ENCODE peak calls at places on chromosome 9, in eight cellular contexts. Q is upper lobe of left lung, Z is Panc1, E is transverse colon, I is heart left ventricle, C is brain microvascular endothelial cell, N is tibial artery, B is OCI-LY7. H is an unnamed sample.

GRCh38 chr9:131393622-131394463 is at the start of gene PRRC2B:
- DNase-seq in Q (peak; percentile 87), Z (no peak), E (peak; percentile 89), I (peak; percentile 94), C (peak; percentile 57), N (peak; percentile 75), B (peak; percentile 87), H (no peak)

GRCh38 chr9:128254855-128255759 is 20.7 kb downstream of the GOLGA2 start:
- DNase-seq in Q (peak; percentile 48), Z (peak; percentile 22), E (peak; percentile 59), I (peak; percentile 82), C (peak; percentile 24), N (peak; percentile 73), B (peak; percentile 64), H (no peak)

GRCh38 chr9:127248241-127248640 is 16.3 kb upstream of the GARNL3 start:
- DNase-seq in Q (no peak), Z (no peak), E (no peak), I (no peak), C (no peak), N (no peak), B (no peak), H (no peak)

GRCh38 chr9:8484563-8484962 is 685.0 kb upstream of the DMAC1 start:
- DNase-seq in Q (no peak), Z (no peak), E (no peak), I (no peak), C (no peak), N (no peak), B (no peak), H (no peak)

GRCh38 chr9:20041717-20042116 is 252.9 kb upstream of the SLC24A2 start:
- DNase-seq in Q (no peak), Z (no peak), E (no peak), I (no peak), C (no peak), N (no peak), B (no peak), H (no peak)

GRCh38 chr9:69937358-69937757 is 106.3 kb upstream of the MAMDC2 start:
- DNase-seq in Q (no peak), Z (no peak), E (no peak), I (no peak), C (peak; percentile 24), N (no peak), B (no peak), H (no peak)

GRCh38 chr9:2781336-2781735 is 62.6 kb downstream of the PUM3 start:
- DNase-seq in Q (no peak), Z (no peak), E (no peak), I (no peak), C (no peak), N (no peak), B (no peak), H (no peak)

GRCh38 chr9:137866226-137867141 is 11.1 kb upstream of the CACNA1B start:
- DNase-seq in Q (no peak), Z (no peak), E (no peak), I (no peak), C (no peak), N (no peak), B (no peak), H (no peak)

GRCh38 chr9:131627326-131627845 is 82.1 kb downstream of the PRRT1B start:
- DNase-seq in Q (no peak), Z (no peak), E (no peak), I (no peak), C (peak; percentile 58), N (no peak), B (no peak), H (no peak)

GRCh38 chr9:35759795-35760194 is 5.7 kb upstream of the MSMP start:
- DNase-seq in Q (no peak), Z (no peak), E (no peak), I (no peak), C (no peak), N (no peak), B (no peak), H (no peak)

GRCh38 chr9:30796806-30797205 is 1587.6 kb upstream of the ACO1 start:
- DNase-seq in Q (no peak), Z (no peak), E (no peak), I (no peak), C (no peak), N (no peak), B (no peak), H (no peak)

GRCh38 chr9:8365029-8365428 is 565.5 kb upstream of the DMAC1 start:
- DNase-seq in Q (no peak), Z (no peak), E (no peak), I (no peak), C (peak; percentile 82), N (no peak), B (no peak), H (no peak)

GRCh38 chr9:134937566-134938345 is 20.0 kb upstream of the FCN1 start:
- DNase-seq in Q (no peak), Z (no peak), E (no peak), I (no peak), C (no peak), N (no peak), B (peak; percentile 75), H (no peak)

GRCh38 chr9:93682155-93682968 is 106.0 kb downstream of the PHF2 start:
- DNase-seq in Q (peak; percentile 45), Z (no peak), E (peak; percentile 70), I (peak; percentile 82), C (peak; percentile 43), N (peak; percentile 47), B (peak; percentile 50), H (no peak)

DNA sequence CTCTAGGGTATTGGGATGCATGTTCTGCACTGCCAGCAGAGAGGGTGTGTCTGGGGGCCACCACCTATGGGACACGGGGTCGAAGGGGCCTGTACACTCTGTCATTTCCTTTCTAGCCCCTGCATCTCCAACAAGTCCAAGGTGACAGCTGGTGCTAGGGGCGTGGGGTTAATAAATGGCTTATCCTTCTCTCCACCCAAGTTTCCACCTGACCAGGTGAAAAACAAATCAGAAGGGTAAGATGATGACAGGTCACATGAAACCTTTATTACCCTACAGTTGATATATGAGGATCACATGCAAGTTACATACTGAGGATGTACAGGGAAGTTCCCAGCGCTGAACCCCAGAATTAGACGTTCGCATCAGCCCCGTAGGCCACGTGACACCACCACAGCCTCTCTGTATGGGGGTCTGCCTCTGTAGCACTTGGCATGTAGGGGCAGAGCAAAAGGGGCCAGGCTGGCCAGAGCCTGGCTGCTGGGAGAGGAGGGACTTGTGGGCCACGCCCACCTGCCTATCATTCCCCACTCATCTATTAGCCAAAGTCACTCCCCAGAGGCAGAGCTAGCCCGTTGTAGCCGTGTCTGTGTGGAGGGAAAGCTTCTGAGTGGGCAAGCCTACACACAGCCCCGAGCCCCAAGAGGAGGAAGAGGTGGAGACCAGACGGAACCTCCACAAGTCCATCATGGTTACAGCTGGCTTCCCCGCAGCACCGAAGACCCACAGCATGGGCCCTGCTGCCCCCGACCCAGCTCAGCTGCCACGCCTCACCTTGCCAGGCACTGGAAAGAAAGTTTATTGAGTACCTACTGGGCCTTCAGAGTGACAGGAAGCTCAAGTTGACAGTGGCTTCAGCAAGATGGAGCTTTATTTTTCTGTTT is 2.2 kb downstream of the TMEM141 start:
- DNase-seq in Q (no peak), Z (no peak), E (peak; percentile 47), I (no peak), C (no peak), N (no peak), B (no peak), H (no peak)
- H3K27ac ChIP-seq in Q (peak overlapping the region; percentile 96), Z (no peak overlapping the region), E (peak overlapping the region; percentile 99), I (no peak overlapping the region), C (no peak overlapping the region), N (no peak overlapping the region), B (no peak overlapping the region), H (no peak overlapping the region)

GRCh38 chr9:4042966-4043365 is 256.9 kb downstream of the GLIS3 start:
- DNase-seq in Q (no peak), Z (no peak), E (no peak), I (no peak), C (no peak), N (no peak), B (no peak), H (no peak)

GRCh38 chr9:4050686-4051315 is 249.1 kb downstream of the GLIS3 start:
- DNase-seq in Q (no peak), Z (no peak), E (no peak), I (no peak), C (no peak), N (no peak), B (no peak), H (no peak)

GRCh38 chr9:4045556-4045955 is 254.3 kb downstream of the GLIS3 start:
- DNase-seq in Q (no peak), Z (no peak), E (no peak), I (no peak), C (no peak), N (no peak), B (no peak), H (no peak)

GRCh38 chr9:4048441-4048840 is 251.4 kb downstream of the GLIS3 start:
- DNase-seq in Q (no peak), Z (no peak), E (no peak), I (no peak), C (peak; percentile 31), N (no peak), B (no peak), H (no peak)
- H3K4me3 ChIP-seq in Q (no peak overlapping the region), Z (no peak overlapping the region), E (no peak overlapping the region), I (no peak overlapping the region), C (no peak overlapping the region), N (no peak overlapping the region), B (no peak overlapping the region), H (no peak overlapping the region)

GRCh38 chr9:106818034-106818433 is 44.9 kb upstream of the ZNF462 start:
- DNase-seq in Q (no peak), Z (no peak), E (no peak), I (no peak), C (no peak), N (no peak), B (no peak), H (no peak)
- TF ChIP-seq CTCF in Q (no peak), Z (no peak), E (no peak), I (no peak), C (no peak), N (no peak), B (no peak), H (no peak)

GRCh38 chr9:15182003-15182695 is 124.9 kb downstream of the TTC39B start:
- DNase-seq in Q (no peak), Z (no peak), E (no peak), I (no peak), C (no peak), N (no peak), B (no peak), H (no peak)

GRCh38 chr9:15178621-15179020 is 128.4 kb downstream of the TTC39B start:
- DNase-seq in Q (no peak), Z (no peak), E (no peak), I (no peak), C (no peak), N (no peak), B (no peak), H (no peak)

GRCh38 chr9:15182755-15183154 is 124.3 kb downstream of the TTC39B start:
- DNase-seq in Q (no peak), Z (no peak), E (no peak), I (no peak), C (no peak), N (no peak), B (no peak), H (no peak)

GRCh38 chr9:15176821-15177220 is 130.2 kb downstream of the TTC39B start:
- DNase-seq in Q (no peak), Z (no peak), E (no peak), I (no peak), C (no peak), N (no peak), B (no peak), H (no peak)

DNA sequence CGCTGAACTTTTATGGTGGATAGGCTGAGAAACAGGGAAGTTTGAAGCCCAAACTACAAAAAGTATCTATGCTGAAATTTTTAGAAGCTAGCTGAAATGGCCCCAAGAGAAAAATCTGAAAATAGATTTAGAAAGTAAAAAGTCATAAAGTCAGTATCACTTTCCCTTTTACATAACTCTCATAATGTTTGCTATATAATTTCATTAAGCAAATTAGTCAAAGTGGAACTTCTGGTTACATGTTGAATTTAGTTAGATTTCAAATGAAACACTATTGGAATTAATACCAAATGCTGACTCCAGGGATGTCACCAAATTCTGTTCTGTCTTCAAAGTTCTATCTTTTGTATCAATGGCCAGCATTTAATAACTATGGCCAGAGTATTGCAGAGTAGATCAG is 126.9 kb downstream of the TTC39B start:
- DNase-seq in Q (no peak), Z (no peak), E (no peak), I (no peak), C (no peak), N (no peak), B (no peak), H (no peak)
- H3K27ac ChIP-seq in Q (no peak overlapping the region), Z (no peak overlapping the region), E (no peak overlapping the region), I (no peak overlapping the region), C (no peak overlapping the region), N (no peak overlapping the region), B (no peak overlapping the region), H (no peak overlapping the region)